ENCODE peak calls at places on chromosomes 4 and X, in four cellular contexts. U, D, E and Q are unnamed samples.

GRCh38 chr4:140003851-140004579 is 150.0 kb downstream of the MAML3 start:
- DNase-seq in D (no peak), E (no peak), U (no peak), Q (no peak)

GRCh38 chrX:16517206-16517605 is 132.8 kb upstream of the S100G start:
- DNase-seq in U (no peak), D (no peak), E (no peak), Q (no peak)

GRCh38 chrX:37653397-37654085 is 32.0 kb upstream of the XK start:
- DNase-seq in U (no peak), E (no peak), D (no peak), Q (no peak)

GRCh38 chr4:186067757-186068385 is 1.1 kb upstream of the TLR3 start:
- DNase-seq in E (peak), D (peak), U (no peak), Q (no peak)

GRCh38 chr4:153067376-153067775 is 131.3 kb downstream of the FHDC1 start:
- DNase-seq in D (no peak), U (no peak), E (peak), Q (no peak)

GRCh38 chrX:5306654-5307121 is 922.0 kb downstream of the NLGN4X start:
- DNase-seq in E (no peak), U (no peak), D (no peak), Q (no peak)

GRCh38 chrX:79366888-79367749 is at the start of gene ITM2A:
- DNase-seq in U (peak), D (no peak), E (peak), Q (no peak)

GRCh38 chrX:42952621-42953020 is 174.7 kb upstream of the PPP1R2C start:
- DNase-seq in D (no peak), E (no peak), U (no peak), Q (no peak)

GRCh38 chr4:129455462-129455861 is 359.5 kb downstream of the C4orf33 start:
- DNase-seq in E (no peak), D (no peak), U (no peak), Q (no peak)

GRCh38 chr4:144903953-144904711 is 193.9 kb downstream of the ANAPC10 start:
- DNase-seq in D (no peak), E (no peak), U (no peak), Q (no peak)

GRCh38 chr4:53941331-53941730 is 123.1 kb downstream of the CHIC2 start:
- DNase-seq in U (no peak), D (no peak), E (no peak), Q (no peak)

GRCh38 chrX:15242899-15243555 is 26.9 kb downstream of the ASB9 start:
- DNase-seq in E (no peak), D (peak), U (peak), Q (no peak)

GRCh38 chr4:162285753-162286152 is 122.0 kb upstream of the FSTL5 start:
- DNase-seq in E (no peak), D (no peak), U (no peak), Q (no peak)

GRCh38 chr4:65071532-65071931 is 598.8 kb downstream of the EPHA5 start:
- DNase-seq in U (no peak), E (no peak), D (no peak), Q (no peak)

GRCh38 chr4:71004281-71004851 is 10.9 kb downstream of the DCK start:
- DNase-seq in E (peak), D (no peak), U (no peak), Q (no peak)

GRCh38 chr4:140648716-140649115 is 80.0 kb upstream of the UCP1 start:
- DNase-seq in D (no peak), E (no peak), U (no peak), Q (no peak)